ENCODE peak calls at places on chromosomes 12 and 14, in five cellular contexts. One of them, this sample, is unnamed.

GRCh38 chr12:123532021-123532420 is 1.5 kb downstream of the RILPL1 start:
- DNase-seq in thoracic aorta: no peak
- DNase-seq in SK-N-SH: no peak
- DNase-seq in HL-60: peak; percentile 55
- DNase-seq in CD4-positive, alpha-beta T cell: no peak
- DNase-seq in this sample: no peak

GRCh38 chr14:104102282-104102914 is 16.9 kb downstream of the ASPG start:
- DNase-seq in thoracic aorta: no peak
- DNase-seq in SK-N-SH: no peak
- DNase-seq in HL-60: no peak
- DNase-seq in CD4-positive, alpha-beta T cell: no peak
- DNase-seq in this sample: no peak

GRCh38 chr14:101705733-101706508 is 55.6 kb upstream of the PPP2R5C start:
- DNase-seq in thoracic aorta: no peak
- DNase-seq in SK-N-SH: no peak
- DNase-seq in HL-60: no peak
- DNase-seq in CD4-positive, alpha-beta T cell: peak; percentile 66
- DNase-seq in this sample: peak; percentile 72

GRCh38 chr14:72550513-72550912 is 343.4 kb downstream of the DPF3 start:
- DNase-seq in thoracic aorta: no peak
- DNase-seq in SK-N-SH: no peak
- DNase-seq in HL-60: no peak
- DNase-seq in CD4-positive, alpha-beta T cell: no peak
- DNase-seq in this sample: no peak

GRCh38 chr12:67927231-67927630 is 62.0 kb upstream of the IFNG-AS1 start:
- DNase-seq in thoracic aorta: no peak
- DNase-seq in SK-N-SH: no peak
- DNase-seq in HL-60: no peak
- DNase-seq in CD4-positive, alpha-beta T cell: no peak
- DNase-seq in this sample: no peak

GRCh38 chr12:4439736-4440135 is 5.9 kb downstream of the FGF6 start:
- DNase-seq in thoracic aorta: no peak
- DNase-seq in SK-N-SH: no peak
- DNase-seq in HL-60: no peak
- DNase-seq in CD4-positive, alpha-beta T cell: no peak
- DNase-seq in this sample: no peak

GRCh38 chr14:74619672-74620131 is 7.7 kb upstream of the LTBP2 start:
- DNase-seq in thoracic aorta: peak; percentile 90
- DNase-seq in SK-N-SH: no peak
- DNase-seq in HL-60: no peak
- DNase-seq in CD4-positive, alpha-beta T cell: no peak
- DNase-seq in this sample: no peak

GRCh38 chr12:131101006-131101405 is 147.3 kb downstream of the ADGRD1 start:
- DNase-seq in thoracic aorta: no peak
- DNase-seq in SK-N-SH: no peak
- DNase-seq in HL-60: no peak
- DNase-seq in CD4-positive, alpha-beta T cell: no peak
- DNase-seq in this sample: no peak

GRCh38 chr14:20614038-20614840 is 23.1 kb upstream of the RNASE12 start:
- DNase-seq in thoracic aorta: no peak
- DNase-seq in SK-N-SH: no peak
- DNase-seq in HL-60: no peak
- DNase-seq in CD4-positive, alpha-beta T cell: no peak
- DNase-seq in this sample: no peak

GRCh38 chr14:97264516-97265230 is 467.5 kb downstream of the VRK1 start:
- DNase-seq in thoracic aorta: no peak
- DNase-seq in SK-N-SH: no peak
- DNase-seq in HL-60: no peak
- DNase-seq in CD4-positive, alpha-beta T cell: no peak
- DNase-seq in this sample: no peak

GRCh38 chr12:32399373-32400113 is at the start of gene FGD4:
- DNase-seq in thoracic aorta: peak; percentile 42
- DNase-seq in SK-N-SH: peak; percentile 94
- DNase-seq in HL-60: peak; percentile 32
- DNase-seq in CD4-positive, alpha-beta T cell: peak; percentile 8
- DNase-seq in this sample: peak; percentile 26

GRCh38 chr14:99670361-99671229 is 13.5 kb upstream of the CYP46A1 start:
- DNase-seq in thoracic aorta: no peak
- DNase-seq in SK-N-SH: no peak
- DNase-seq in HL-60: no peak
- DNase-seq in CD4-positive, alpha-beta T cell: no peak
- DNase-seq in this sample: no peak

GRCh38 chr14:87643005-87643404 is 350.0 kb downstream of the GALC start:
- DNase-seq in thoracic aorta: peak; percentile 5
- DNase-seq in SK-N-SH: no peak
- DNase-seq in HL-60: no peak
- DNase-seq in CD4-positive, alpha-beta T cell: no peak
- DNase-seq in this sample: no peak

GRCh38 chr14:69475194-69475818 is 9.2 kb upstream of the PLEKHD1 start:
- DNase-seq in thoracic aorta: no peak
- DNase-seq in SK-N-SH: peak; percentile 51
- DNase-seq in HL-60: no peak
- DNase-seq in CD4-positive, alpha-beta T cell: no peak
- DNase-seq in this sample: no peak

GRCh38 chr14:67515386-67516079 is 17.6 kb upstream of the PLEKHH1 start:
- DNase-seq in thoracic aorta: no peak
- DNase-seq in SK-N-SH: no peak
- DNase-seq in HL-60: no peak
- DNase-seq in CD4-positive, alpha-beta T cell: peak; percentile 9
- DNase-seq in this sample: peak; percentile 39

GRCh38 chr12:106901276-106901675 is 54.4 kb upstream of the TMEM263 start:
- DNase-seq in thoracic aorta: no peak
- DNase-seq in SK-N-SH: no peak
- DNase-seq in HL-60: no peak
- DNase-seq in CD4-positive, alpha-beta T cell: no peak
- DNase-seq in this sample: no peak

GRCh38 chr14:38350102-38350501 is 94.2 kb upstream of the CLEC14A start:
- DNase-seq in thoracic aorta: no peak
- DNase-seq in SK-N-SH: no peak
- DNase-seq in HL-60: no peak
- DNase-seq in CD4-positive, alpha-beta T cell: no peak
- DNase-seq in this sample: no peak

GRCh38 chr12:127381043-127381668 is 885.8 kb upstream of the TMEM132C start:
- DNase-seq in thoracic aorta: no peak
- DNase-seq in SK-N-SH: peak; percentile 88
- DNase-seq in HL-60: no peak
- DNase-seq in CD4-positive, alpha-beta T cell: no peak
- DNase-seq in this sample: no peak

GRCh38 chr12:105289114-105289904 is 41.2 kb upstream of the C12orf75 start:
- DNase-seq in thoracic aorta: no peak
- DNase-seq in SK-N-SH: no peak
- DNase-seq in HL-60: no peak
- DNase-seq in CD4-positive, alpha-beta T cell: no peak
- DNase-seq in this sample: no peak

GRCh38 chr12:112858776-112859175 is 48.0 kb upstream of the OAS1 start:
- DNase-seq in thoracic aorta: no peak
- DNase-seq in SK-N-SH: no peak
- DNase-seq in HL-60: no peak
- DNase-seq in CD4-positive, alpha-beta T cell: no peak
- DNase-seq in this sample: no peak

GRCh38 chr12:78239566-78239965 is 408.9 kb downstream of the NAV3 start:
- DNase-seq in thoracic aorta: no peak
- DNase-seq in SK-N-SH: no peak
- DNase-seq in HL-60: no peak
- DNase-seq in CD4-positive, alpha-beta T cell: no peak
- DNase-seq in this sample: no peak

GRCh38 chr12:102960766-102961487 is 3.5 kb downstream of the ASCL1 start:
- DNase-seq in thoracic aorta: no peak
- DNase-seq in SK-N-SH: no peak
- DNase-seq in HL-60: no peak
- DNase-seq in CD4-positive, alpha-beta T cell: no peak
- DNase-seq in this sample: no peak

GRCh38 chr12:64561302-64561651 is 49.0 kb upstream of the RASSF3 start:
- DNase-seq in thoracic aorta: no peak
- DNase-seq in SK-N-SH: no peak
- DNase-seq in HL-60: no peak
- DNase-seq in CD4-positive, alpha-beta T cell: no peak
- DNase-seq in this sample: no peak

GRCh38 chr12:113196996-113197395 is 11.5 kb downstream of the RITA1 start:
- DNase-seq in thoracic aorta: no peak
- DNase-seq in SK-N-SH: peak; percentile 92
- DNase-seq in HL-60: no peak
- DNase-seq in CD4-positive, alpha-beta T cell: peak; percentile 36
- DNase-seq in this sample: peak; percentile 66

GRCh38 chr14:50062438-50063039 is 53.8 kb downstream of the VCPKMT start:
- DNase-seq in thoracic aorta: no peak
- DNase-seq in SK-N-SH: peak; percentile 55
- DNase-seq in HL-60: no peak
- DNase-seq in CD4-positive, alpha-beta T cell: peak; percentile 77
- DNase-seq in this sample: peak; percentile 78
- TF ChIP-seq CTCF in thoracic aorta: no peak
- TF ChIP-seq CTCF in SK-N-SH: no peak
- TF ChIP-seq CTCF in HL-60: no peak
- TF ChIP-seq CTCF in CD4-positive, alpha-beta T cell: peak; percentile 34
- TF ChIP-seq CTCF in this sample: peak; percentile 25

GRCh38 chr14:91381801-91382670 is 35.6 kb downstream of the CCDC88C start:
- DNase-seq in thoracic aorta: no peak
- DNase-seq in SK-N-SH: no peak
- DNase-seq in HL-60: no peak
- DNase-seq in CD4-positive, alpha-beta T cell: no peak
- DNase-seq in this sample: no peak
- H3K27me3 ChIP-seq in thoracic aorta: no peaks in the 10 kb centered on the region
- H3K27me3 ChIP-seq in SK-N-SH: no peaks in the 10 kb centered on the region
- H3K27me3 ChIP-seq in HL-60: no peaks in the 10 kb centered on the region
- H3K27me3 ChIP-seq in CD4-positive, alpha-beta T cell: no peaks in the 10 kb centered on the region
- H3K27me3 ChIP-seq in this sample: no peaks in the 10 kb centered on the region

GRCh38 chr14:55297611-55298323 is 26.5 kb downstream of the FBXO34 start:
- DNase-seq in thoracic aorta: no peak
- DNase-seq in SK-N-SH: no peak
- DNase-seq in HL-60: no peak
- DNase-seq in CD4-positive, alpha-beta T cell: peak; percentile 7
- DNase-seq in this sample: no peak
- TF ChIP-seq CTCF in thoracic aorta: no peak
- TF ChIP-seq CTCF in SK-N-SH: no peak
- TF ChIP-seq CTCF in HL-60: no peak
- TF ChIP-seq CTCF in CD4-positive, alpha-beta T cell: no peak
- TF ChIP-seq CTCF in this sample: no peak

GRCh38 chr12:108127654-108128053 is 1.4 kb upstream of the WSCD2 start:
- DNase-seq in thoracic aorta: no peak
- DNase-seq in SK-N-SH: no peak
- DNase-seq in HL-60: no peak
- DNase-seq in CD4-positive, alpha-beta T cell: no peak
- DNase-seq in this sample: no peak

GRCh38 chr12:108125073-108125472 is 4.0 kb upstream of the WSCD2 start:
- DNase-seq in thoracic aorta: no peak
- DNase-seq in SK-N-SH: no peak
- DNase-seq in HL-60: no peak
- DNase-seq in CD4-positive, alpha-beta T cell: no peak
- DNase-seq in this sample: no peak

GRCh38 chr12:108126212-108126611 is 2.9 kb upstream of the WSCD2 start:
- DNase-seq in thoracic aorta: no peak
- DNase-seq in SK-N-SH: no peak
- DNase-seq in HL-60: no peak
- DNase-seq in CD4-positive, alpha-beta T cell: no peak
- DNase-seq in this sample: no peak

GRCh38 chr12:108128221-108129016 is 669 bp upstream of the WSCD2 start:
- DNase-seq in thoracic aorta: no peak
- DNase-seq in SK-N-SH: no peak
- DNase-seq in HL-60: no peak
- DNase-seq in CD4-positive, alpha-beta T cell: no peak
- DNase-seq in this sample: no peak

GRCh38 chr12:108126990-108127468 is 2.1 kb upstream of the WSCD2 start:
- DNase-seq in thoracic aorta: no peak
- DNase-seq in SK-N-SH: no peak
- DNase-seq in HL-60: no peak
- DNase-seq in CD4-positive, alpha-beta T cell: no peak
- DNase-seq in this sample: no peak
- H3K27me3 ChIP-seq in thoracic aorta: peaks cover 6% of the 10 kb centered on the region
- H3K27me3 ChIP-seq in SK-N-SH: no peaks in the 10 kb centered on the region
- H3K27me3 ChIP-seq in HL-60: peaks cover 17% of the 10 kb centered on the region
- H3K27me3 ChIP-seq in CD4-positive, alpha-beta T cell: peaks cover 51% of the 10 kb centered on the region
- H3K27me3 ChIP-seq in this sample: peaks cover 5% of the 10 kb centered on the region

DNA sequence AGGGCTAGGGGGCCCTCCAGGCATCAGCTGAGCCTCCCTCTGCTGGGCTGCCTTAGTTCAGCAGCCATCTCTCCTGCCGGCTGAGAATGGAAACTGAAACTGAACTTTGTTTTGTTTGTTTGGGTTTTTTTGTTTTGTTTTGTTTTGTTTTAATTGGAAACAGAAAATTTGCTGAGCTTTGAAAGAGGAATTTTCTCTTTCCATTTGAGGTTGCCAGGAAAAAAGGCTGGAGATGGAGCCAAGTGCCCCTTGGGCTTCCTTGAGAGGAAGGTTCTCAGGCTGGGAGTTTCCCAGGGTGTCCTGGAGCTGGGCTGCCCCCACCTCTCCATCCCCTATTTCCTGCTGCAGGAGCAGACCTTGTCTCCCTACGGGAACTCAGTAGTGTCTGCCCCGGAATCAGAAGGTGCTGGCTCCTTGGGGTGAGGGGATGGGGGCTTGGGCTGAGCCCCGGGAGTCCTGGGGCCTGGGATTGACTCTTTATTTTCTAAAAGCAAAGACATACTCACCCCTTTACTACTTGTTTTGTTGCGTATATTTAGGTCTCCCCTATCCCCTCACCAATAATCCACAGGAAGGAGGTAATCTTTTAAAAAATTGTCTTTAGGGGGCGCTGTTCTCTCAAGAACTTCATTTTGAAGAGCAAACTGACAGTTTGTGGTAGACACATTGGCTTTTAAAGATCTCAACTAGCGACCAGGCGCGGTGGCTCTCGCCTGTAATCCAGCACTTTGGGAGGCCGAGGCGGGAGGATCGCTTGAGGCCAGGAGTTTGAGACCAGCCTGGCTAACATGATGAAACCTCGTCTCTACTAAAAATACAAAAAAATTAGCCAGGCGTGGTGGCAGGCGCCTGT is 21.3 kb upstream of the OASL start:
- DNase-seq in thoracic aorta: no peak
- DNase-seq in SK-N-SH: peak; percentile 48
- DNase-seq in HL-60: peak; percentile 55
- DNase-seq in CD4-positive, alpha-beta T cell: peak; percentile 58
- DNase-seq in this sample: peak; percentile 43
- TF ChIP-seq CTCF in thoracic aorta: peak; percentile 8
- TF ChIP-seq CTCF in SK-N-SH: peak; percentile 70
- TF ChIP-seq CTCF in HL-60: peak; percentile 43
- TF ChIP-seq CTCF in CD4-positive, alpha-beta T cell: peak; percentile 70
- TF ChIP-seq CTCF in this sample: peak; percentile 64